ENCODE peak calls at places on chromosomes 6 and 20, in four cellular contexts. One of them, this sample, is unnamed.

GRCh38 chr6:113570176-113570575 is 287.0 kb upstream of the MARCKS start:
- DNase-seq in lower lobe of right lung: no peak
- DNase-seq in DND-41: no peak
- DNase-seq in cardiac muscle cell: peak; percentile 45
- DNase-seq in this sample: no peak

GRCh38 chr6:104527761-104528415 is 331.8 kb downstream of the HACE1 start:
- DNase-seq in lower lobe of right lung: no peak
- DNase-seq in DND-41: no peak
- DNase-seq in cardiac muscle cell: peak; percentile 72
- DNase-seq in this sample: peak; percentile 12

GRCh38 chr6:157272372-157272771 is 50.9 kb downstream of the TMEM242 start:
- DNase-seq in lower lobe of right lung: no peak
- DNase-seq in DND-41: no peak
- DNase-seq in cardiac muscle cell: no peak
- DNase-seq in this sample: no peak

GRCh38 chr6:158377866-158378265 is 65.6 kb downstream of the TULP4 start:
- DNase-seq in lower lobe of right lung: no peak
- DNase-seq in DND-41: no peak
- DNase-seq in cardiac muscle cell: no peak
- DNase-seq in this sample: no peak

GRCh38 chr20:50151034-50151743 is 2.3 kb downstream of the PEDS1 start:
- DNase-seq in lower lobe of right lung: no peak
- DNase-seq in DND-41: no peak
- DNase-seq in cardiac muscle cell: no peak
- DNase-seq in this sample: no peak

GRCh38 chr6:100775667-100776066 is 105.5 kb downstream of the ASCC3 start:
- DNase-seq in lower lobe of right lung: no peak
- DNase-seq in DND-41: no peak
- DNase-seq in cardiac muscle cell: peak; percentile 28
- DNase-seq in this sample: no peak

GRCh38 chr20:22653641-22654040 is 69.3 kb upstream of the FOXA2 start:
- DNase-seq in lower lobe of right lung: no peak
- DNase-seq in DND-41: no peak
- DNase-seq in cardiac muscle cell: no peak
- DNase-seq in this sample: no peak

GRCh38 chr6:10194816-10195639 is 219.8 kb downstream of the TFAP2A start:
- DNase-seq in lower lobe of right lung: no peak
- DNase-seq in DND-41: no peak
- DNase-seq in cardiac muscle cell: no peak
- DNase-seq in this sample: no peak

GRCh38 chr6:123849406-123849805 is 45.7 kb downstream of the NKAIN2 start:
- DNase-seq in lower lobe of right lung: no peak
- DNase-seq in DND-41: no peak
- DNase-seq in cardiac muscle cell: no peak
- DNase-seq in this sample: no peak

GRCh38 chr6:136593748-136594490 is 43.7 kb upstream of the MAP7 start:
- DNase-seq in lower lobe of right lung: no peak
- DNase-seq in DND-41: no peak
- DNase-seq in cardiac muscle cell: peak; percentile 98
- DNase-seq in this sample: peak; percentile 78

GRCh38 chr6:49463612-49463967 is 420 bp downstream of the CENPQ start:
- DNase-seq in lower lobe of right lung: no peak
- DNase-seq in DND-41: no peak
- DNase-seq in cardiac muscle cell: no peak
- DNase-seq in this sample: no peak

GRCh38 chr6:106757267-106757666 is 127.9 kb downstream of the QRSL1 start:
- DNase-seq in lower lobe of right lung: no peak
- DNase-seq in DND-41: no peak
- DNase-seq in cardiac muscle cell: no peak
- DNase-seq in this sample: no peak

GRCh38 chr6:42287756-42288155 is 70.1 kb upstream of the MRPS10 start:
- DNase-seq in lower lobe of right lung: no peak
- DNase-seq in DND-41: no peak
- DNase-seq in cardiac muscle cell: no peak
- DNase-seq in this sample: no peak

GRCh38 chr6:85118233-85118632 is 331.6 kb upstream of the NT5E start:
- DNase-seq in lower lobe of right lung: no peak
- DNase-seq in DND-41: no peak
- DNase-seq in cardiac muscle cell: no peak
- DNase-seq in this sample: no peak

DNA sequence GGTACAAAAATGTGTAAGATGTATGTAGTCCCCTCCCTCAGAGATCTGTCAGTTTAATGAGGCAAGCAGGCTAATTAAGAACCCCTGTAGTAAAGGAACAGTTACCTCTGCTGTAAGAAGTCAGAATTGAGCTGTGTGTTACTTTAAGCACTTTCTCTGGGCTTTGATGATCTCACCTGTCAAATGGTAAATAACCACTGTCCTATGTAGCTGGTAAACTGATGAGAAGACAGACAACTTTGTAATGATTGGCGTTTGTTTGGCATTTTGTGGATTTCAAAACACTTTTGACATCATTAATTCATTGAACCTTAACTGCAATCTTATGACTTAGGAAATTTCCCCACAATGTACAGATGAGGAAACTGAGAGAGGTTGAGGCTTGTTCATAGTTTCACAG is 55.7 kb downstream of the RALY start:
- DNase-seq in lower lobe of right lung: no peak
- DNase-seq in DND-41: no peak
- DNase-seq in cardiac muscle cell: no peak
- DNase-seq in this sample: no peak
- TF ChIP-seq CTCF in lower lobe of right lung: no peak
- TF ChIP-seq CTCF in DND-41: no peak
- TF ChIP-seq CTCF in cardiac muscle cell: no peak
- TF ChIP-seq CTCF in this sample: no peak

GRCh38 chr6:154289818-154290508 is 66.6 kb downstream of the IPCEF1 start:
- DNase-seq in lower lobe of right lung: no peak
- DNase-seq in DND-41: no peak
- DNase-seq in cardiac muscle cell: no peak
- DNase-seq in this sample: no peak
- TF ChIP-seq CTCF in lower lobe of right lung: no peak
- TF ChIP-seq CTCF in DND-41: no peak
- TF ChIP-seq CTCF in cardiac muscle cell: no peak
- TF ChIP-seq CTCF in this sample: no peak

DNA sequence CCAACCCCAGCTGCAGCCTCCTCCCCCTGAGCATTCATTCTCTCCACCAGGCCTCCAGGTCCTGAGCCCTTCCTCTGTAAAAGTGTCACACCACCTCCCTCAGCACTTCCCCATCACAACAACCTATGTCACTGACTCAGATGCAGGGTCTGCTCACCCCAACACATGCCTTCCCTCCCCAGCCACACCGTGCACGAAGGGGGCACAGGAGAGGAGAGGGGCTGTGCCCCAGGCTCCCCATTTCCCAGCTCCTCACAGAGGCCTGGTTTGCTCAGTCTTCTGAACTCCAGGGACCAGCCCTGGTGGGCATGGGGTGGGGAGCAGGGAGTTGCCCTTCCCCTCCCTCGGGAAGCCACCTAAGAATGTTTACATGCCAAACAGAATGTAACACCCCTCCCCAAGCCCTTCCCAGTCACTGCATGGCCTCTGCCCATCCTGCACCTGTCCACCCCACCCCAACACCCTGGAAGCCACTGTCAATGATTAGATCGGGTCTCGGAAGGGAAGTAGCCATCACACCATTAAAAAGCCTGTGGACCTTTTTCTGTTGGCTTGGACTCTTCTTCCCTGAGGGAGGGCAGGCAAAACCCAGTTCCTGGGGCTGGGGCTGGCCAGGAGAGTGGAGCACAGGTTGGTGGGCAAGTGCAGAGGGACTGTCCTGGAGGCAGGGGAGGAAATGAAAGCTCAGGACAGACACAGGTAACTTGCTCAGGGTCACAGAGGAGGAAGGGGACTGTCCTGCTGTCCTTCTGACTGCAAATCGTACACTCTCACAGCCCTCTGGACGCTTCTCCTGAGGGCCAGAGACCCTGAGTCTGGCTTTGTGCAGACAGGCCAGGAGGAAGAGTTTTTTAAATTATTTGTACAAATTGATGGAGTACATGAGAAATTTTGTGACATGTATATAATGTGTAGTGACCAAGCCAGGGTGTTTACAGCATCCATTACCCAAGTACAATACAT is 10.1 kb upstream of the SLC22A7 start:
- DNase-seq in lower lobe of right lung: no peak
- DNase-seq in DND-41: no peak
- DNase-seq in cardiac muscle cell: no peak
- DNase-seq in this sample: no peak
- TF ChIP-seq CTCF in lower lobe of right lung: no peak
- TF ChIP-seq CTCF in DND-41: no peak
- TF ChIP-seq CTCF in cardiac muscle cell: no peak
- TF ChIP-seq CTCF in this sample: no peak

GRCh38 chr6:164283574-164283973 is 869.1 kb downstream of the QKI start:
- DNase-seq in lower lobe of right lung: no peak
- DNase-seq in DND-41: no peak
- DNase-seq in cardiac muscle cell: no peak
- DNase-seq in this sample: no peak
- TF ChIP-seq CTCF in lower lobe of right lung: no peak
- TF ChIP-seq CTCF in DND-41: no peak
- TF ChIP-seq CTCF in cardiac muscle cell: no peak
- TF ChIP-seq CTCF in this sample: no peak

GRCh38 chr6:8494730-8495129 is 59.4 kb upstream of the SLC35B3 start:
- DNase-seq in lower lobe of right lung: no peak
- DNase-seq in DND-41: no peak
- DNase-seq in cardiac muscle cell: no peak
- DNase-seq in this sample: no peak
- TF ChIP-seq CTCF in lower lobe of right lung: no peak
- TF ChIP-seq CTCF in DND-41: no peak
- TF ChIP-seq CTCF in cardiac muscle cell: no peak
- TF ChIP-seq CTCF in this sample: no peak

This sample was measured in activated CD8-positive, alpha-beta T cell treated with anti-CD3 and anti-CD28 coated beads for 36 hours.